ENCODE peak calls at places on chromosomes 4 and X, in eight cellular contexts. C is adrenal gland, L is GM12878, K is HepG2, S is tibial nerve, Y is ovary, G is thyroid gland, Z is sigmoid colon. D is an unnamed sample.

GRCh38 chr4:24689212-24689611 is 104.9 kb upstream of the DHX15 start:
- DNase-seq in L (no peak), Z (no peak), K (no peak), S (no peak), G (no peak), C (no peak), Y (no peak), D (no peak)

GRCh38 chr4:60241886-60242285 is 958.2 kb upstream of the ADGRL3 start:
- DNase-seq in C (no peak), S (no peak), Z (no peak), Y (no peak), L (no peak), G (no peak), K (no peak), D (no peak)

GRCh38 chr4:108237693-108238092 is 69.0 kb upstream of the LEF1 start:
- DNase-seq in Y (no peak), L (no peak), Z (no peak), K (no peak), G (no peak), S (no peak), C (no peak), D (no peak)

GRCh38 chr4:127555106-127555505 is 77.7 kb upstream of the INTU start:
- DNase-seq in K (no peak), L (no peak), G (peak), C (no peak), Y (no peak), Z (no peak), S (no peak), D (no peak)

GRCh38 chr4:107792691-107793090 is 32.0 kb upstream of the SGMS2 start:
- DNase-seq in L (no peak), K (no peak), S (no peak), C (no peak), Y (no peak), G (no peak), Z (no peak), D (no peak)

GRCh38 chr4:56321246-56321645 is 66.0 kb downstream of the AASDH start:
- DNase-seq in Z (no peak), K (no peak), L (no peak), Y (no peak), C (no peak), G (no peak), S (no peak), D (no peak)

GRCh38 chr4:40199999-40200880 is 3.4 kb downstream of the RHOH start:
- DNase-seq in L (peak), S (no peak), Z (no peak), K (no peak), Y (no peak), C (no peak), G (no peak), D (no peak)

GRCh38 chr4:107825072-107825789 is 499 bp downstream of the SGMS2 start:
- DNase-seq in Y (peak), L (no peak), C (peak), G (peak), K (no peak), Z (peak), S (no peak), D (no peak)

GRCh38 chr4:12203945-12204344 is 775.3 kb upstream of the HS3ST1 start:
- DNase-seq in G (no peak), Z (no peak), S (no peak), Y (no peak), C (no peak), L (no peak), K (no peak), D (no peak)

GRCh38 chr4:152784490-152785195 is 4.9 kb downstream of the ARFIP1 start:
- DNase-seq in K (peak), G (no peak), L (no peak), S (no peak), Z (no peak), Y (no peak), C (no peak), D (no peak)

GRCh38 chr4:86706923-86707597 is 112.9 kb downstream of the PTPN13 start:
- DNase-seq in C (no peak), S (no peak), K (no peak), Y (no peak), L (no peak), Z (no peak), G (no peak), D (no peak)

DNA sequence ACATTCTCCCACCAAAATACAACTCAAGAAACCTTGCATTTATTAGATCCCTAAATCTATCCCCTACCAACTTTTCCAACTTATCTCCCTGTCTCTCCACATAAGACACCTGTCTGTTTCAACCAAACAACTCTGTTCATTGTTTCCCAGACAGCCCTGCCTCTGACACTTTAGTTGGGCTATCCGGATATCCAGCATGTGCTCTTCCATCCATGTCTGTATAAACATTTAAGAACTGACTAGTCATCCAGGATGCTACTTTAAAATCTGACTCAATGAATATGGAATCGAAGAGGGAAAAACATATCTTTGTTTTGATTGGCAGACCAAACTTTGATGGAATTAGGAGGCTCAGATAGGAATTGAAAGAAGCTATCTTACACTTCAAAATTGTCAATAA is 143.2 kb upstream of the DCAF8L1 start:
- DNase-seq in G (no peak), C (no peak), K (no peak), Y (no peak), S (no peak), Z (no peak), L (no peak), D (no peak)
- TF ChIP-seq POLR2A in G (no peak), C (no peak), K (no peak), Y (no peak), S (no peak), Z (no peak), L (no peak), D (no peak)

DNA sequence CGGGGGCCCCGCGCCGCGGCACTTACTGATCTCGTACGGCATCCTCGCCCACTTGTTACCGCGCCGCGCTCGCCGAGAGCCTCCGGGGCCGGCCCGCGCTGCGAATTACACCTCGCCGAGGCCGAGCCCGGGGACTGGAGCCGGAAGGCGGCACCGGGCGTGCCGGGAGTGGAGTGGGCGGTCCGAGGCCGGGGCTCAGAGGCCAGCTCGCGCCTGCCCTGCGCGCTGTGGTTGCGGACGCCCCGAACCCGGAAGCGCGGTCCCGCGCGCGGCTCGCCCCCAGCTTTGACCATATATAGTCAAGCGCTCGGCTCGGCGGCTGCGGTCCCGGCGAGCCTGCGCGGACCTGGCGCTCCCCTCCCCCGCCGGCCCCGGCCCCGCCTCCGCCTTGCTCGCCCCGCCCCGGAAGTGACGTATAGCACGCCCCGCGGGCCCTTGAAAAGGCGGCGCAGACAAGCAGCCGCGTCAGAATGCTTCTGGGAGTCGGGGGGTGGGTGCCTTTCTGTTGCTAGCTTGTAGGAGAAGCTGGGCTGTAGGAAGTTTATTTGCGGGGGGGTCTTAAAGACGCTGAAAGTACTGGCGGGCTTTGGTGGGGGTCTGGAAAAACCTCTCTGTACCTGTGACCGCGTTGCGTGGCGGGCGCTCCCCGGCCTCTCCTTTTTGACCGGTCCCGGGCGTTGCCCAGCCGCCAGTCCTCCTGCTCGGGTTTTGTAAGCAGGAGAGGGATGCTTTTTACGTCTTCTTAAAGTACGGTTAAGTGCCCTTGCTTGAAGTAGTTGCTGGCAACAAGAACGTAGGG is at the start of gene WDR1:
- DNase-seq in Z (peak), L (peak), Y (peak), S (peak), G (peak), C (peak), K (peak), D (peak)
- TF ChIP-seq POLR2A in Z (peak), L (peak), Y (peak), S (peak), G (peak), C (peak), K (no peak), D (peak)

GRCh38 chr4:961651-962230 is 11.6 kb downstream of the DGKQ start:
- DNase-seq in G (no peak), Y (no peak), S (no peak), L (no peak), K (no peak), C (no peak), Z (peak), D (no peak)

GRCh38 chr4:960736-961650 is 12.4 kb downstream of the DGKQ start:
- DNase-seq in Y (no peak), Z (peak), C (no peak), G (no peak), K (no peak), L (no peak), S (no peak), D (no peak)

GRCh38 chr4:964346-965025 is 8.9 kb downstream of the DGKQ start:
- DNase-seq in L (no peak), C (no peak), G (no peak), Z (no peak), Y (no peak), S (no peak), K (no peak), D (no peak)

GRCh38 chr4:963276-964225 is 9.8 kb downstream of the DGKQ start:
- DNase-seq in Y (no peak), S (no peak), K (no peak), G (no peak), L (no peak), C (no peak), Z (no peak), D (no peak)

DNA sequence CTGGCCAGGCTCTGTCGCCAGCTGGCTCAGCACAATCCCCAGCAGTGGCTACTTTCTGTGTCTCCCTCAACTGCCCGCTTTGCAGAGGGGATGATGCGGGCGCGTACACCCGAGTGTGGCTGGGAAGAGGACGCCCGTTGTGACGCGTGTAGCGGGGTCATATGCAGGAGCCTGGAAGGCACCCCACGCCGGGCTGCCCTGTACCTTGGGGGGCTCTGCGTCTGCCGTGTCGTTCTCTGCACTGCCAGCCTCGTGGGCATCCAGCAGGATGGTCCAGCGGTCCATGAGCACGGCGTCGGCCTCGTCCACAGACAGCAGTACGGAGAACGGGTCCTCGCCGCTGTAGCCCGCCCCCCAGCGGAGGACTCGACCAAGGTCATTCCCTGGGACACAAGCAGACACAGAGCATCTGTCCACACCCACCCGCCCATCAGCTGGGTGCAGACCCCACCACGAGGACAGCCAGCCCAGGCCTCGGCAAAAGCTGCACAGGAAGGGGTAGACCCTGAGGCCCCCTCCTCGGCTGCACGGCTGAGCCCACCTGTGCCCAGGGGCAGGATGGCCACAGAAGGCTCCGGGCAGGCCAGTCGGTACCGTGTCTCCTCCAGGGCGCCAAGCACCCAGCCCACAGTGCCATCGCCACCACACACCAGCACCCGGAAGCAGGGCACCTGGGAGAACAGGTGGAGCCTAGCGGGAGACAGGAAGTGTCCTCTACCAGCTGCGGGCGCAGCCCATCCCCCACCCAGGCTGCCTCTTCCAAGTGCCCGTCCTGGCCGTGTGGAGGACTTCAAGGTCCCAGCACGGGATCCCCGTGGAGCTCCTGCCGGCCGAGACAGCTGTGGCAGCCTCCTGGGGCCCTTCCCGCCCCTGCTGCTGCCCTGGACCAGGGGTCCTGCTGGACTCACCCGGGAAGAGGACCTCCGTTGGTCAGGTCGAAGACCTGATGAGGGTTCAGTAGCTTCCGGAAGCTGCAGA is 10.8 kb downstream of the DGKQ start:
- DNase-seq in G (no peak), L (no peak), C (no peak), Z (peak), Y (no peak), S (no peak), K (no peak), D (no peak)
- TF ChIP-seq POLR2A in G (no peak), L (no peak), C (no peak), Z (no peak), Y (no peak), S (no peak), K (no peak), D (no peak)

GRCh38 chr4:122826596-122827257 is at the start of gene FGF2:
- DNase-seq in L (no peak), Z (peak), C (peak), S (peak), G (peak), Y (peak), K (no peak), D (no peak)
- TF ChIP-seq POLR2A in L (no peak), Z (peak), C (no peak), S (peak), G (no peak), Y (peak), K (no peak), D (peak)

GRCh38 chr4:17577660-17578481 is 873 bp downstream of the LAP3 start:
- DNase-seq in C (peak), G (peak), S (no peak), K (no peak), L (no peak), Z (peak), Y (peak), D (no peak)

GRCh38 chr4:17580969-17581368 is 4.0 kb downstream of the LAP3 start:
- DNase-seq in C (no peak), S (no peak), L (no peak), Z (no peak), G (no peak), K (no peak), Y (no peak), D (no peak)

GRCh38 chr4:17574206-17574605 is 2.8 kb upstream of the LAP3 start:
- DNase-seq in L (no peak), S (no peak), Z (no peak), C (no peak), Y (no peak), G (no peak), K (no peak), D (no peak)

GRCh38 chr4:17578482-17578891 is 1.5 kb downstream of the LAP3 start:
- DNase-seq in L (peak), G (no peak), S (no peak), K (no peak), Z (no peak), C (no peak), Y (no peak), D (no peak)

GRCh38 chr4:17576932-17577659 is at the start of gene LAP3:
- DNase-seq in K (peak), Y (peak), C (peak), S (peak), G (peak), Z (peak), L (peak), D (peak)
- TF ChIP-seq POLR2A in K (peak), Y (peak), C (peak), S (peak), G (no peak), Z (peak), L (peak), D (peak)

DNA sequence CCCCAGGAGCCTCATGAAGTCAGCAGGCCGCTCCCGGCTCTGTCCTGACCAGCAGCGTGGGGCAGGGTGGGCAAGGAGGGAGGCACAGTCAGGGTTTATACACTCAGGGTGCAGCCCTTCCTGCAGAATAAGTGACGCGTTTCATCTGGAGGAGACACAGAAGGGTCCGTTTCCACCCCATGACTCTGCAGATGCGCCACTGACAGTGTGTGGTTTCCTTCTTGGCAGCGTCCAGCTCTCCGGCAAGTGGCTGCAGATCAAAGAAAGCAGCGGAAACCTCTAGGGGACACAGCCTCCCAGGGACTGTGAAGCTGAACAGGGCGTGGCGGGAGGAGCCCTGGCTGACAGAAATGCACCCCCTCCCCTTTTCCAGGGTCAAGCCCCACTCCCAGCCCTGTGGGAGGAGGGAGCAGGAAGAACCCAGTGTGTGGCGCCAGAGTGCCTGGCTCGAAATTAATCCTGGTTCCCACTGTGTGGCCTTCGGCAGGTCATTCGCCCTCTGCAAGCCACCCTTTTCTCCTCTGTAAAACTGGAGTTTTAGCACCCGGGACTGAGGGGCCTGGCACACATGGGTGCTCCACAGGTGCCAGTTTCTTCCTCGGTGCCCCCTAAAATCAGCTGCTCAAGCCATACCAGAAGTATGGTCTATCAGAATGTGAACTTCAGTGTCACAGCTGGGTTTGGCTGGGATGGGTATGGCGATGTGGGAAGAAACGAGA is 17.3 kb upstream of the TBC1D14 start:
- DNase-seq in G (peak), K (peak), L (no peak), C (peak), Z (peak), S (peak), Y (no peak), D (no peak)
- TF ChIP-seq POLR2A in G (no peak), K (peak), L (no peak), C (no peak), Z (no peak), S (no peak), Y (no peak), D (no peak)

GRCh38 chrX:16786139-16786790 is at the start of gene TXLNG:
- DNase-seq in L (peak), K (peak), C (peak), G (peak), Y (peak), Z (peak), S (peak), D (peak)
- TF ChIP-seq POLR2A in L (peak), K (peak), C (peak), G (peak), Y (peak), Z (peak), S (peak), D (peak)

GRCh38 chrX:78106651-78106986 is 2.6 kb downstream of the PGK1 start:
- DNase-seq in L (no peak), Z (no peak), K (no peak), G (no peak), C (no peak), S (no peak), Y (no peak), D (no peak)

GRCh38 chrX:78103001-78103634 is 930 bp upstream of the PGK1 start:
- DNase-seq in G (no peak), Z (no peak), S (no peak), Y (no peak), C (no peak), L (no peak), K (no peak), D (no peak)

GRCh38 chrX:78104447-78105176 is 564 bp downstream of the PGK1 start:
- DNase-seq in K (peak), S (no peak), L (no peak), G (peak), Z (peak), Y (peak), C (peak), D (peak)

GRCh38 chrX:78103656-78104446 is at the start of gene PGK1:
- DNase-seq in Y (peak), L (peak), G (peak), K (peak), S (peak), Z (peak), C (peak), D (peak)

GRCh38 chrX:78105944-78106650 is 2.0 kb downstream of the PGK1 start:
- DNase-seq in G (no peak), K (no peak), L (no peak), S (no peak), C (no peak), Y (no peak), Z (no peak), D (no peak)
- TF ChIP-seq POLR2A in G (no peak), K (peak), L (no peak), S (no peak), C (no peak), Y (no peak), Z (no peak), D (no peak)

GRCh38 chr4:184534511-184535391 is 60.4 kb upstream of the IRF2 start:
- DNase-seq in K (peak), S (no peak), G (no peak), Y (no peak), Z (no peak), L (peak), C (no peak), D (no peak)
- TF ChIP-seq POLR2A in K (no peak), S (no peak), G (no peak), Y (no peak), Z (no peak), L (no peak), C (no peak), D (no peak)

DNA sequence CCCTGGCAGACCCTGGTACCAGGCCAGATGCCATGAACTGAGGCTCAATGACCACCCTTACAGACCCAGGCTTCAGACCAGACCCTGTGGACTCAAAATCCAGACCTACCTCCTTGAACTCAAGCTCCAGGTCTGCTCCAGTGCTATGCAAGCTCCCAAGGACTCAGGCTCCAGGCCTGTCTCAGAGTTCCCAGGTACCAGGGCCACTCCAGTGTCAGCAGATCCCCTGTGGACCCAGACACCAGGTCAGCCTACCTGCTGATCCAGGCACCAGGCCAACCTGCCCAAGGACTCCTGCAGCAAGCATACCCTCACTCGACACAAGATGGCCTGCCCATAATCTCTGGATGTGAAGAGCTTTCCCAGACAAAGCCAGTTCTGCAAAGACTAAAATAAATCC is 44.7 kb upstream of the MAGED4 start:
- DNase-seq in Z (no peak), G (no peak), S (no peak), K (no peak), Y (no peak), C (no peak), L (no peak), D (no peak)
- TF ChIP-seq POLR2A in Z (no peak), G (no peak), S (no peak), K (no peak), Y (no peak), C (no peak), L (no peak), D (no peak)